ENCODE peak calls at places on chromosomes 5 and 9, in four cellular contexts. One of them, this sample, is unnamed.

GRCh38 chr5:113343343-113343742 is 91.4 kb downstream of the TSSK1B start:
- DNase-seq in putamen: no peak
- DNase-seq in smooth muscle cell of the brain vasculature: no peak
- DNase-seq in naive thymus-derived CD8-positive, alpha-beta T cell: no peak
- DNase-seq in this sample: no peak

GRCh38 chr9:87069690-87070089 is 122.4 kb upstream of the GAS1 start:
- DNase-seq in putamen: no peak
- DNase-seq in smooth muscle cell of the brain vasculature: no peak
- DNase-seq in naive thymus-derived CD8-positive, alpha-beta T cell: no peak
- DNase-seq in this sample: no peak

GRCh38 chr9:72661401-72662135 is 140.2 kb downstream of the TMC1 start:
- DNase-seq in putamen: no peak
- DNase-seq in smooth muscle cell of the brain vasculature: no peak
- DNase-seq in naive thymus-derived CD8-positive, alpha-beta T cell: no peak
- DNase-seq in this sample: no peak

GRCh38 chr5:110925916-110926315 is 145.6 kb upstream of the TSLP start:
- DNase-seq in putamen: no peak
- DNase-seq in smooth muscle cell of the brain vasculature: no peak
- DNase-seq in naive thymus-derived CD8-positive, alpha-beta T cell: no peak
- DNase-seq in this sample: no peak

GRCh38 chr5:33824516-33825195 is 67.1 kb downstream of the ADAMTS12 start:
- DNase-seq in putamen: peak
- DNase-seq in smooth muscle cell of the brain vasculature: no peak
- DNase-seq in naive thymus-derived CD8-positive, alpha-beta T cell: no peak
- DNase-seq in this sample: peak

GRCh38 chr5:67065237-67065636 is 131.4 kb downstream of the CD180 start:
- DNase-seq in putamen: no peak
- DNase-seq in smooth muscle cell of the brain vasculature: no peak
- DNase-seq in naive thymus-derived CD8-positive, alpha-beta T cell: no peak
- DNase-seq in this sample: no peak

GRCh38 chr9:104907278-104907951 is 20.5 kb downstream of the ABCA1 start:
- DNase-seq in putamen: no peak
- DNase-seq in smooth muscle cell of the brain vasculature: no peak
- DNase-seq in naive thymus-derived CD8-positive, alpha-beta T cell: no peak
- DNase-seq in this sample: no peak

GRCh38 chr5:168908207-168908606 is 329.0 kb upstream of the PANK3 start:
- DNase-seq in putamen: no peak
- DNase-seq in smooth muscle cell of the brain vasculature: no peak
- DNase-seq in naive thymus-derived CD8-positive, alpha-beta T cell: no peak
- DNase-seq in this sample: no peak

GRCh38 chr5:581266-581665 is 30.9 kb upstream of the CEP72 start:
- DNase-seq in putamen: no peak
- DNase-seq in smooth muscle cell of the brain vasculature: no peak
- DNase-seq in naive thymus-derived CD8-positive, alpha-beta T cell: no peak
- DNase-seq in this sample: no peak

GRCh38 chr5:821504-821903 is 29.3 kb downstream of the ZDHHC11 start:
- DNase-seq in putamen: no peak
- DNase-seq in smooth muscle cell of the brain vasculature: no peak
- DNase-seq in naive thymus-derived CD8-positive, alpha-beta T cell: no peak
- DNase-seq in this sample: no peak

GRCh38 chr5:98769256-98770157 is 4.0 kb upstream of the RGMB start:
- DNase-seq in putamen: no peak
- DNase-seq in smooth muscle cell of the brain vasculature: peak
- DNase-seq in naive thymus-derived CD8-positive, alpha-beta T cell: peak
- DNase-seq in this sample: peak

This sample was measured in globus pallidus.